ENCODE peak calls at places on chromosome 10, in four cellular contexts. I is HepG2, U is HEK293T, N is H1. B is an unnamed sample.

GRCh38 chr10:48493083-48493871 is 111.6 kb downstream of the ARHGAP22 start:
- DNase-seq in I (no peak), N (peak), U (no peak), B (no peak)

GRCh38 chr10:37856881-37857286 is 526 bp downstream of the ZNF248 start:
- DNase-seq in N (no peak), U (peak), I (no peak), B (peak)

GRCh38 chr10:73182568-73182967 is 14.6 kb downstream of the FAM149B1 start:
- DNase-seq in U (peak), I (no peak), N (no peak), B (no peak)

GRCh38 chr10:102726274-102726673 is 11.8 kb downstream of the SFXN2 start:
- DNase-seq in N (no peak), U (no peak), I (no peak), B (no peak)

GRCh38 chr10:21732067-21732772 is 198.2 kb downstream of the MLLT10 start:
- DNase-seq in I (peak), U (peak), N (no peak), B (peak)

GRCh38 chr10:121572857-121573540 is 25.2 kb downstream of the FGFR2 start:
- DNase-seq in N (no peak), I (no peak), U (peak), B (no peak)

GRCh38 chr10:42949287-42949686 is 127.6 kb upstream of the RET start:
- DNase-seq in I (no peak), U (no peak), N (no peak), B (no peak)

GRCh38 chr10:25142465-25142864 is 32.3 kb upstream of the GPR158 start:
- DNase-seq in N (no peak), I (no peak), U (no peak), B (no peak)

GRCh38 chr10:19432000-19432399 is 383.4 kb downstream of the MALRD1 start:
- DNase-seq in I (no peak), N (no peak), U (no peak), B (no peak)

GRCh38 chr10:59055046-59055445 is 121.4 kb upstream of the PHYHIPL start:
- DNase-seq in N (no peak), U (no peak), I (no peak), B (no peak)

GRCh38 chr10:4829954-4830353 is 3.9 kb downstream of the AKR1E2 start:
- DNase-seq in I (no peak), N (no peak), U (no peak), B (no peak)

GRCh38 chr10:72802291-72803118 is 91.0 kb upstream of the OIT3 start:
- DNase-seq in N (no peak), I (no peak), U (no peak), B (no peak)

GRCh38 chr10:44843484-44843883 is 67.7 kb upstream of the TMEM72 start:
- DNase-seq in U (no peak), N (no peak), I (no peak), B (no peak)

GRCh38 chr10:97072851-97073665 is 112.7 kb downstream of the SLIT1 start:
- DNase-seq in N (peak), U (peak), I (peak), B (peak)

GRCh38 chr10:130175074-130175473 is 38.9 kb downstream of the GLRX3 start:
- DNase-seq in I (no peak), N (no peak), U (no peak), B (no peak)

GRCh38 chr10:118694848-118695247 is 59.9 kb downstream of the CACUL1 start:
- DNase-seq in I (no peak), N (no peak), U (no peak), B (no peak)

GRCh38 chr10:123614888-123615287 is 51.3 kb upstream of the GPR26 start:
- DNase-seq in U (peak), I (peak), N (peak), B (peak)

GRCh38 chr10:63133787-63134557 is 844 bp downstream of the NRBF2 start:
- DNase-seq in N (no peak), U (no peak), I (no peak), B (no peak)

GRCh38 chr10:48804740-48805182 is 120.1 kb downstream of the WDFY4 start:
- DNase-seq in U (no peak), N (no peak), I (peak), B (no peak)

GRCh38 chr10:83612050-83612449 is 527.3 kb upstream of the GHITM start:
- DNase-seq in I (no peak), U (no peak), N (no peak), B (no peak)

GRCh38 chr10:11672836-11673235 is 61.4 kb upstream of the USP6NL start:
- DNase-seq in U (no peak), I (no peak), N (no peak), B (no peak)

GRCh38 chr10:28938745-28939144 is 261.4 kb downstream of the BAMBI start:
- DNase-seq in I (no peak), U (no peak), N (no peak), B (no peak)

GRCh38 chr10:71205468-71205867 is 6.9 kb upstream of the UNC5B start:
- DNase-seq in I (no peak), U (no peak), N (no peak), B (no peak)

GRCh38 chr10:67665491-67665890 is 30.5 kb downstream of the CTNNA3 start:
- DNase-seq in I (peak), U (peak), N (no peak), B (no peak)

GRCh38 chr10:51147644-51148399 is 73.5 kb downstream of the PRKG1 start:
- DNase-seq in I (no peak), N (no peak), U (no peak), B (no peak)

GRCh38 chr10:77493851-77494788 is 143.5 kb downstream of the KCNMA1 start:
- DNase-seq in I (peak), N (no peak), U (peak), B (no peak)

GRCh38 chr10:50674469-50675254 is 50.9 kb upstream of the SGMS1 start:
- DNase-seq in I (no peak), U (no peak), N (no peak), B (no peak)

GRCh38 chr10:88987243-88987726 is 3.3 kb upstream of the FAS start:
- DNase-seq in N (no peak), I (no peak), U (no peak), B (no peak)

GRCh38 chr10:45034301-45034700 is 33.6 kb downstream of the ZNF22 start:
- DNase-seq in N (no peak), I (no peak), U (no peak), B (no peak)

GRCh38 chr10:69327463-69328345 is 49.4 kb downstream of the HK1 start:
- DNase-seq in N (no peak), U (no peak), I (no peak), B (no peak)

GRCh38 chr10:49389331-49389920 is 6.5 kb downstream of the DRGX start:
- DNase-seq in N (no peak), I (no peak), U (no peak), B (no peak)

GRCh38 chr10:88886557-88886956 is 6.5 kb downstream of the STAMBPL1 start:
- DNase-seq in U (no peak), I (no peak), N (no peak), B (no peak)

GRCh38 chr10:73968101-73968515 is 29.8 kb upstream of the VCL start:
- DNase-seq in I (no peak), U (no peak), N (peak), B (no peak)

GRCh38 chr10:78980815-78981214 is 88.0 kb upstream of the ZMIZ1 start:
- DNase-seq in U (no peak), I (no peak), N (no peak), B (no peak)

GRCh38 chr10:92747600-92747999 is 57.8 kb downstream of the HHEX start:
- DNase-seq in I (peak), N (no peak), U (no peak), B (no peak)

GRCh38 chr10:129102906-129103693 is 363.9 kb upstream of the MGMT start:
- DNase-seq in N (no peak), I (no peak), U (no peak), B (no peak)

GRCh38 chr10:95339863-95340262 is 49.1 kb upstream of the PDLIM1 start:
- DNase-seq in I (no peak), U (no peak), N (no peak), B (no peak)

GRCh38 chr10:130395248-130395936 is 259.2 kb downstream of the GLRX3 start:
- DNase-seq in I (no peak), U (no peak), N (no peak), B (no peak)

DNA sequence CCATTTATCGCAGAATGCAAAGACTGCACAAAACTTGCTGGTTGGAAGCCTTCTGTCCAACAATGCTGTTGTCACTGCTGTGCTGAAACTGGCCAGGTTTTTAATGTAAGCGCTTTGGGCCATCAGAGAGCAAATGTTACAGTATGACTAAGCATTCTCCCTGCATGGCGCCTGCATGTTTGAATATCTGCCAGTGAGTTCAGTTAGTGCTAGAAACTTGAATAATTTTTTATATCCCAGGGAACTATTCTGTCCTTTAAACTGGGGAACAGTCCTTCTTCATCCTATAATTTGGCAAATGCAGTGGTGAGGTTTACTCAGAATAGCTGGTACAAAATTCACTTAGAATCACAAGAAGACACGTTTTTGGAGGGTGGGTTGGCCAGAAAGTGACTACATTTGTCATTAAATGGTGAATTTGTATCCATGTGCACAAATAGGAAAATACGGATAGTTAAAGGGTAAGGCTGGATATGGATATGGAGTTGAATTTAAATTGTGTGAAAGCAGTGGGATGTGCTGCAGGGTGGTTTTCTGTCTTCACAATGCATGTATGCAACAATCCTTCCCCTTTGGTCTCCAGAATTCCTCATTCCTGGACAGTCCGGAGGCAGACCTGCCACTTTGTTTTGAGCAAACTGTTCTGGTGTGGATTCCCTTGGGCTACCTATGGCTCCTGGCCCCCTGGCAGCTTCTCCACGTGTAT is 1.7 kb downstream of the ABCC2 start:
- DNase-seq in N (no peak), U (no peak), I (peak), B (no peak)
- TF ChIP-seq SUZ12 in N (no peak), U (no peak), I (no peak), B (no peak)

GRCh38 chr10:47305566-47305965 is 5.6 kb downstream of the GDF10 start:
- DNase-seq in I (no peak), U (no peak), N (no peak), B (no peak)
- TF ChIP-seq SUZ12 in I (no peak), U (no peak), N (no peak), B (no peak)

DNA sequence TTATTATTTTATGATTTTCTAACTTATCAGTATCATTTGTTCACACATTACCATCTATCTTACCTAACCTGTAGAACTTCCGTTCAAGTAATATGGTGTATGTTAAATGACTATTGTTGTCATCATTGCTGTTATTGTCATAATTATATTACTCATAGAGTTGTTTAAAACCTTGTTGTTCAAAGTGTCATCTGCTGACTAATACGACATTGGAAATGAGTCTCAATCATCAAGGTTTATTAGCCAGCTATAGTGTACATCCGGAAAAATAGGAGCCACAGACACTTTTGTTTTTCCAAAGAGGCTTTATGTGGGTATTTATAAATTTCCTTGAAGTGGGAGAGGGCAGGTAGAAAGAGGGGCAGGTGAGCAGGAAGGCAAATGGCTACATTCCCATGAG is 386.9 kb upstream of the LRRTM3 start:
- DNase-seq in U (no peak), N (no peak), I (no peak), B (no peak)
- TF ChIP-seq SUZ12 in U (no peak), N (no peak), I (no peak), B (no peak)

DNA sequence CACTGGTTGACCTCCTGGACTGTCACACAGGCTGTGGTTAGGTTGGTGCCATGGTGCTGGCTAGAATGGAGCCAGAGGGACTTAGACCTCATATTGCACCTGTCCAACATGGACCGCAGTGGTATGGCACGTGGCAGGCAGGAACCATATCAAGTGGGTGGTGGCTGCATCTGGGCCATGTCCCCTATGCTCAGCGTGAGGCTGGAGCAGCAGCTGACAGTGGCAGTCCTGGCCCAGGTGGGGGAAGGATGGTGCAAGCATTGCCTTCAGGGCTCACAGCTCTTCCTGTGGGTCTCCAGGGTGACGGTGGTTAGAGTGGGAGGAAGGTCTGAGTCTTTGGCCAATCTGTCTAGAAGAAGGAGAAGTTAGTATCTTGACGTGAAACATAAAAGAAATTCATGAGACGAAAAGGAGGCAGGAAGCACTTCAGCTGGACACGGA is 54.5 kb upstream of the PFKFB3 start:
- DNase-seq in N (no peak), U (no peak), I (no peak), B (no peak)
- TF ChIP-seq SUZ12 in N (no peak), U (no peak), I (no peak), B (no peak)